ENCODE peak calls at places on chromosomes 6 and 20, in seven cellular contexts. One of them, this sample, is unnamed.

GRCh38 chr20:63807654-63808053 is 23.4 kb downstream of the ZBTB46 start:
- DNase-seq in kidney epithelial cell: no peak
- DNase-seq in nucleus accumbens: no peak
- DNase-seq in Calu3: no peak
- DNase-seq in effector memory CD4-positive, alpha-beta T cell: no peak
- DNase-seq in ELR: no peak
- DNase-seq in GM18507: no peak
- DNase-seq in this sample: no peak

GRCh38 chr6:87274660-87275273 is 47.6 kb upstream of the SMIM8 start:
- DNase-seq in GM18507: no peak
- DNase-seq in effector memory CD4-positive, alpha-beta T cell: no peak
- DNase-seq in ELR: peak; percentile 35
- DNase-seq in kidney epithelial cell: no peak
- DNase-seq in nucleus accumbens: no peak
- DNase-seq in Calu3: no peak
- DNase-seq in this sample: peak; percentile 24

GRCh38 chr6:169997930-169998218 is 246.5 kb downstream of the ERMARD start:
- DNase-seq in ELR: peak; percentile 30
- DNase-seq in Calu3: no peak
- DNase-seq in kidney epithelial cell: no peak
- DNase-seq in effector memory CD4-positive, alpha-beta T cell: no peak
- DNase-seq in nucleus accumbens: no peak
- DNase-seq in GM18507: no peak
- DNase-seq in this sample: peak; percentile 20

GRCh38 chr6:165580139-165580538 is 82.9 kb downstream of the PDE10A start:
- DNase-seq in kidney epithelial cell: no peak
- DNase-seq in effector memory CD4-positive, alpha-beta T cell: no peak
- DNase-seq in nucleus accumbens: no peak
- DNase-seq in ELR: no peak
- DNase-seq in GM18507: no peak
- DNase-seq in Calu3: no peak
- DNase-seq in this sample: peak; percentile 65

GRCh38 chr6:158620963-158621693 is 23.4 kb downstream of the DYNLT1 start:
- DNase-seq in kidney epithelial cell: no peak
- DNase-seq in Calu3: no peak
- DNase-seq in nucleus accumbens: no peak
- DNase-seq in ELR: no peak
- DNase-seq in GM18507: no peak
- DNase-seq in effector memory CD4-positive, alpha-beta T cell: no peak
- DNase-seq in this sample: no peak

GRCh38 chr6:158677906-158678305 is 28.1 kb downstream of the SYTL3 start:
- DNase-seq in ELR: no peak
- DNase-seq in GM18507: no peak
- DNase-seq in Calu3: no peak
- DNase-seq in kidney epithelial cell: no peak
- DNase-seq in effector memory CD4-positive, alpha-beta T cell: no peak
- DNase-seq in nucleus accumbens: no peak
- DNase-seq in this sample: no peak

GRCh38 chr20:25247100-25247665 is 702 bp upstream of the PYGB start:
- DNase-seq in nucleus accumbens: peak; percentile 52
- DNase-seq in ELR: peak; percentile 82
- DNase-seq in Calu3: peak; percentile 42
- DNase-seq in GM18507: no peak
- DNase-seq in kidney epithelial cell: no peak
- DNase-seq in effector memory CD4-positive, alpha-beta T cell: no peak
- DNase-seq in this sample: peak; percentile 64

GRCh38 chr6:69985180-69985579 is 118.8 kb downstream of the COL19A1 start:
- DNase-seq in kidney epithelial cell: no peak
- DNase-seq in Calu3: no peak
- DNase-seq in effector memory CD4-positive, alpha-beta T cell: no peak
- DNase-seq in GM18507: no peak
- DNase-seq in nucleus accumbens: no peak
- DNase-seq in ELR: peak; percentile 62
- DNase-seq in this sample: peak; percentile 76

GRCh38 chr6:162151050-162151658 is 576.4 kb downstream of the PRKN start:
- DNase-seq in nucleus accumbens: no peak
- DNase-seq in Calu3: no peak
- DNase-seq in effector memory CD4-positive, alpha-beta T cell: no peak
- DNase-seq in kidney epithelial cell: no peak
- DNase-seq in ELR: peak; percentile 1
- DNase-seq in GM18507: no peak
- DNase-seq in this sample: no peak

GRCh38 chr6:137870744-137871247 is 3.7 kb downstream of the TNFAIP3 start:
- DNase-seq in kidney epithelial cell: no peak
- DNase-seq in nucleus accumbens: no peak
- DNase-seq in effector memory CD4-positive, alpha-beta T cell: peak; percentile 38
- DNase-seq in Calu3: no peak
- DNase-seq in GM18507: no peak
- DNase-seq in ELR: peak; percentile 20
- DNase-seq in this sample: peak; percentile 68

GRCh38 chr6:116221067-116221466 is 32.8 kb downstream of the TSPYL4 start:
- DNase-seq in Calu3: no peak
- DNase-seq in ELR: peak; percentile 45
- DNase-seq in effector memory CD4-positive, alpha-beta T cell: no peak
- DNase-seq in nucleus accumbens: no peak
- DNase-seq in kidney epithelial cell: no peak
- DNase-seq in GM18507: no peak
- DNase-seq in this sample: peak; percentile 50

GRCh38 chr6:95601133-95601532 is 23.8 kb downstream of the MANEA start:
- DNase-seq in GM18507: no peak
- DNase-seq in effector memory CD4-positive, alpha-beta T cell: no peak
- DNase-seq in nucleus accumbens: no peak
- DNase-seq in ELR: peak; percentile 80
- DNase-seq in kidney epithelial cell: no peak
- DNase-seq in Calu3: no peak
- DNase-seq in this sample: peak; percentile 4

GRCh38 chr20:59994697-59995122 is 36.5 kb downstream of the CDH26 start:
- DNase-seq in nucleus accumbens: no peak
- DNase-seq in effector memory CD4-positive, alpha-beta T cell: no peak
- DNase-seq in kidney epithelial cell: no peak
- DNase-seq in ELR: peak; percentile 20
- DNase-seq in Calu3: peak; percentile 50
- DNase-seq in GM18507: no peak
- DNase-seq in this sample: peak; percentile 97

GRCh38 chr6:24757610-24758009 is 17.1 kb upstream of the GMNN start:
- DNase-seq in Calu3: no peak
- DNase-seq in GM18507: no peak
- DNase-seq in effector memory CD4-positive, alpha-beta T cell: no peak
- DNase-seq in ELR: no peak
- DNase-seq in kidney epithelial cell: no peak
- DNase-seq in nucleus accumbens: no peak
- DNase-seq in this sample: no peak

GRCh38 chr20:31815408-31816188 is 3.6 kb upstream of the MYLK2 start:
- DNase-seq in kidney epithelial cell: no peak
- DNase-seq in ELR: no peak
- DNase-seq in Calu3: no peak
- DNase-seq in effector memory CD4-positive, alpha-beta T cell: no peak
- DNase-seq in GM18507: no peak
- DNase-seq in nucleus accumbens: no peak
- DNase-seq in this sample: no peak

GRCh38 chr6:112372213-112372806 is 25.2 kb downstream of the RFPL4B start:
- DNase-seq in effector memory CD4-positive, alpha-beta T cell: no peak
- DNase-seq in Calu3: no peak
- DNase-seq in nucleus accumbens: no peak
- DNase-seq in GM18507: no peak
- DNase-seq in kidney epithelial cell: no peak
- DNase-seq in ELR: peak; percentile 63
- DNase-seq in this sample: peak; percentile 43

GRCh38 chr20:1185316-1185741 is 548 bp upstream of the TMEM74B start:
- DNase-seq in effector memory CD4-positive, alpha-beta T cell: no peak
- DNase-seq in nucleus accumbens: no peak
- DNase-seq in GM18507: no peak
- DNase-seq in kidney epithelial cell: no peak
- DNase-seq in ELR: no peak
- DNase-seq in Calu3: no peak
- DNase-seq in this sample: no peak

GRCh38 chr6:26594730-26595632 is 1.8 kb upstream of the ABT1 start:
- DNase-seq in ELR: peak; percentile 93
- DNase-seq in Calu3: peak; percentile 49
- DNase-seq in nucleus accumbens: no peak
- DNase-seq in GM18507: no peak
- DNase-seq in effector memory CD4-positive, alpha-beta T cell: no peak
- DNase-seq in kidney epithelial cell: no peak
- DNase-seq in this sample: peak; percentile 73

GRCh38 chr6:37689356-37689755 is 8.3 kb downstream of the MDGA1 start:
- DNase-seq in GM18507: no peak
- DNase-seq in effector memory CD4-positive, alpha-beta T cell: no peak
- DNase-seq in ELR: no peak
- DNase-seq in nucleus accumbens: no peak
- DNase-seq in kidney epithelial cell: no peak
- DNase-seq in Calu3: no peak
- DNase-seq in this sample: no peak

GRCh38 chr6:2244261-2245102 is 923 bp downstream of the GMDS start:
- DNase-seq in Calu3: peak; percentile 37
- DNase-seq in effector memory CD4-positive, alpha-beta T cell: no peak
- DNase-seq in GM18507: no peak
- DNase-seq in ELR: no peak
- DNase-seq in kidney epithelial cell: no peak
- DNase-seq in nucleus accumbens: no peak
- DNase-seq in this sample: peak; percentile 13

GRCh38 chr20:36836591-36837329 is 39.2 kb upstream of the TLDC2 start:
- DNase-seq in effector memory CD4-positive, alpha-beta T cell: no peak
- DNase-seq in nucleus accumbens: peak; percentile 33
- DNase-seq in GM18507: no peak
- DNase-seq in ELR: peak; percentile 79
- DNase-seq in Calu3: peak; percentile 78
- DNase-seq in kidney epithelial cell: no peak
- DNase-seq in this sample: peak; percentile 34

GRCh38 chr20:57315083-57315963 is 14.3 kb upstream of the SPO11 start:
- DNase-seq in nucleus accumbens: no peak
- DNase-seq in Calu3: no peak
- DNase-seq in kidney epithelial cell: no peak
- DNase-seq in effector memory CD4-positive, alpha-beta T cell: no peak
- DNase-seq in ELR: no peak
- DNase-seq in GM18507: no peak
- DNase-seq in this sample: no peak

GRCh38 chr20:58096880-58097813 is 131.3 kb downstream of the ANKRD60 start:
- DNase-seq in effector memory CD4-positive, alpha-beta T cell: no peak
- DNase-seq in nucleus accumbens: no peak
- DNase-seq in kidney epithelial cell: no peak
- DNase-seq in ELR: no peak
- DNase-seq in GM18507: no peak
- DNase-seq in Calu3: no peak
- DNase-seq in this sample: no peak

GRCh38 chr6:451847-452246 is 60.3 kb downstream of the IRF4 start:
- DNase-seq in Calu3: no peak
- DNase-seq in GM18507: no peak
- DNase-seq in ELR: no peak
- DNase-seq in kidney epithelial cell: no peak
- DNase-seq in effector memory CD4-positive, alpha-beta T cell: no peak
- DNase-seq in nucleus accumbens: no peak
- DNase-seq in this sample: no peak

GRCh38 chr6:40164345-40164755 is 230.1 kb upstream of the MOCS1 start:
- DNase-seq in GM18507: no peak
- DNase-seq in kidney epithelial cell: no peak
- DNase-seq in ELR: no peak
- DNase-seq in nucleus accumbens: no peak
- DNase-seq in effector memory CD4-positive, alpha-beta T cell: no peak
- DNase-seq in Calu3: no peak
- DNase-seq in this sample: no peak

GRCh38 chr20:51514836-51515235 is 27.7 kb downstream of the NFATC2 start:
- DNase-seq in ELR: no peak
- DNase-seq in nucleus accumbens: no peak
- DNase-seq in GM18507: no peak
- DNase-seq in effector memory CD4-positive, alpha-beta T cell: no peak
- DNase-seq in kidney epithelial cell: no peak
- DNase-seq in Calu3: no peak
- DNase-seq in this sample: no peak

GRCh38 chr6:37029249-37029959 is 23.9 kb downstream of the FGD2 start:
- DNase-seq in effector memory CD4-positive, alpha-beta T cell: peak; percentile 22
- DNase-seq in kidney epithelial cell: peak; percentile 75
- DNase-seq in ELR: peak; percentile 88
- DNase-seq in GM18507: no peak
- DNase-seq in nucleus accumbens: peak; percentile 31
- DNase-seq in Calu3: peak; percentile 89
- DNase-seq in this sample: peak; percentile 75

GRCh38 chr6:56433119-56433518 is 185.7 kb upstream of the COL21A1 start:
- DNase-seq in Calu3: no peak
- DNase-seq in kidney epithelial cell: no peak
- DNase-seq in ELR: no peak
- DNase-seq in GM18507: no peak
- DNase-seq in effector memory CD4-positive, alpha-beta T cell: no peak
- DNase-seq in nucleus accumbens: no peak
- DNase-seq in this sample: no peak

GRCh38 chr20:29874476-29875202 is 1382.8 kb upstream of the DEFB115 start:
- DNase-seq in nucleus accumbens: no peak
- DNase-seq in effector memory CD4-positive, alpha-beta T cell: no peak
- DNase-seq in ELR: no peak
- DNase-seq in Calu3: no peak
- DNase-seq in kidney epithelial cell: no peak
- DNase-seq in GM18507: no peak
- DNase-seq in this sample: no peak

GRCh38 chr6:132020138-132020551 is 69.0 kb upstream of the CCN2 start:
- DNase-seq in effector memory CD4-positive, alpha-beta T cell: no peak
- DNase-seq in nucleus accumbens: no peak
- DNase-seq in ELR: peak; percentile 10
- DNase-seq in Calu3: no peak
- DNase-seq in GM18507: no peak
- DNase-seq in kidney epithelial cell: no peak
- DNase-seq in this sample: peak; percentile 18

GRCh38 chr20:41889125-41889870 is 271.1 kb upstream of the CHD6 start:
- DNase-seq in nucleus accumbens: no peak
- DNase-seq in ELR: no peak
- DNase-seq in effector memory CD4-positive, alpha-beta T cell: no peak
- DNase-seq in Calu3: peak; percentile 50
- DNase-seq in GM18507: no peak
- DNase-seq in kidney epithelial cell: no peak
- DNase-seq in this sample: no peak

GRCh38 chr20:4987130-4987529 is 14.2 kb downstream of the SLC23A2 start:
- DNase-seq in effector memory CD4-positive, alpha-beta T cell: no peak
- DNase-seq in kidney epithelial cell: no peak
- DNase-seq in nucleus accumbens: no peak
- DNase-seq in GM18507: no peak
- DNase-seq in Calu3: no peak
- DNase-seq in ELR: no peak
- DNase-seq in this sample: no peak

GRCh38 chr6:63635165-63635562 is 438 bp upstream of the PHF3 start:
- DNase-seq in kidney epithelial cell: no peak
- DNase-seq in nucleus accumbens: no peak
- DNase-seq in ELR: no peak
- DNase-seq in effector memory CD4-positive, alpha-beta T cell: no peak
- DNase-seq in GM18507: no peak
- DNase-seq in Calu3: no peak
- DNase-seq in this sample: no peak

GRCh38 chr6:107061125-107062020 is 33.4 kb downstream of the MTRES1 start:
- DNase-seq in ELR: peak; percentile 17
- DNase-seq in kidney epithelial cell: no peak
- DNase-seq in effector memory CD4-positive, alpha-beta T cell: no peak
- DNase-seq in GM18507: no peak
- DNase-seq in nucleus accumbens: no peak
- DNase-seq in Calu3: no peak
- DNase-seq in this sample: peak; percentile 39

GRCh38 chr6:130070306-130070705 is 51.9 kb downstream of the L3MBTL3 start:
- DNase-seq in effector memory CD4-positive, alpha-beta T cell: no peak
- DNase-seq in ELR: no peak
- DNase-seq in kidney epithelial cell: no peak
- DNase-seq in Calu3: no peak
- DNase-seq in nucleus accumbens: no peak
- DNase-seq in GM18507: no peak
- DNase-seq in this sample: no peak

GRCh38 chr6:31355540-31355988 is 1.4 kb downstream of the HLA-B start:
- DNase-seq in Calu3: no peak
- DNase-seq in nucleus accumbens: no peak
- DNase-seq in ELR: no peak
- DNase-seq in kidney epithelial cell: no peak
- DNase-seq in effector memory CD4-positive, alpha-beta T cell: no peak
- DNase-seq in GM18507: no peak
- DNase-seq in this sample: no peak

GRCh38 chr6:127570739-127571389 is 6.1 kb upstream of the C6orf58 start:
- DNase-seq in Calu3: no peak
- DNase-seq in effector memory CD4-positive, alpha-beta T cell: no peak
- DNase-seq in nucleus accumbens: no peak
- DNase-seq in GM18507: no peak
- DNase-seq in ELR: peak; percentile 41
- DNase-seq in kidney epithelial cell: no peak
- DNase-seq in this sample: peak; percentile 59

GRCh38 chr6:112027942-112028674 is 25.8 kb upstream of the CCN6 start:
- DNase-seq in Calu3: no peak
- DNase-seq in nucleus accumbens: no peak
- DNase-seq in GM18507: no peak
- DNase-seq in ELR: no peak
- DNase-seq in effector memory CD4-positive, alpha-beta T cell: no peak
- DNase-seq in kidney epithelial cell: no peak
- DNase-seq in this sample: peak; percentile 42

This sample was measured in bronchial epithelial cell.